ENCODE peak calls at places on chromosome 4, in four cellular contexts. S is upper lobe of left lung, O is transverse colon, I is ovary. B is an unnamed sample.

GRCh38 chr4:15681067-15681371 is 608 bp upstream of the FAM200B start:
- DNase-seq in S (no peak), O (no peak), I (no peak), B (no peak)

GRCh38 chr4:1871471-1872021 is 353 bp downstream of the NSD2 start:
- DNase-seq in S (no peak), O (peak; percentile 35), I (peak; percentile 64), B (no peak)

GRCh38 chr4:86961103-86961502 is 26.3 kb downstream of the AFF1 start:
- DNase-seq in S (no peak), O (no peak), I (no peak), B (no peak)

GRCh38 chr4:25727711-25728493 is 72.3 kb downstream of the SLC34A2 start:
- DNase-seq in S (no peak), O (no peak), I (no peak), B (no peak)

GRCh38 chr4:171814545-171814944 is 1.3 kb downstream of the GALNTL6 start:
- DNase-seq in S (no peak), O (no peak), I (no peak), B (no peak)

GRCh38 chr4:15158410-15159091 is 156.3 kb downstream of the CPEB2 start:
- DNase-seq in S (no peak), O (no peak), I (no peak), B (no peak)

GRCh38 chr4:110088670-110089069 is 109.7 kb downstream of the ELOVL6 start:
- DNase-seq in S (no peak), O (no peak), I (no peak), B (no peak)

GRCh38 chr4:144647095-144647959 is 1.4 kb downstream of the HHIP start:
- DNase-seq in S (no peak), O (no peak), I (no peak), B (no peak)

GRCh38 chr4:150695162-150695561 is 113.2 kb downstream of the MAB21L2 start:
- DNase-seq in S (no peak), O (no peak), I (no peak), B (no peak)

GRCh38 chr4:124633285-124633941 is 79.1 kb downstream of the ANKRD50 start:
- DNase-seq in S (no peak), O (no peak), I (no peak), B (no peak)

DNA sequence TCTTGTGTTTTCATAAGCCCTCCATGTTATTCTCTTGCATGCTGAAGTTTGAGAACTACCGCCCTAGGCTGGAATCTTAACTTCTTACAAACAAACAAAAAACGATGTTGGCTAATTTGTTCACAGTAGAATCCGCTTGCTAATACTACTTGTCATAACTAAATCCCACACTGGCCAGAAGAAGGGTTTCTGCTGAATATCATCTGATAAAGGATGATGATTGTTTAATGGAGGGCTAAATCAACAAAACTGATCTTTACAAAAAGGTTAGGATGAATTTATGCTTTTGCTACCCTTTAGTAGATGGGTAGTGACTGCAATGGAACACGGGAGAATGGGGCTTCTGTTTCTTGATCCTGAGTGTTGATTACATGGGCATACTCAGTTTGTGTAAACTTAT is 42.3 kb downstream of the SPATA4 start:
- DNase-seq in S (no peak), O (no peak), I (no peak), B (no peak)
- TF ChIP-seq EP300 in S (no peak), O (no peak), I (no peak), B (no peak)

GRCh38 chr4:119087121-119087520 is 48.5 kb upstream of the MYOZ2 start:
- DNase-seq in S (no peak), O (no peak), I (no peak), B (no peak)
- TF ChIP-seq CTCF in S (no peak), O (no peak), I (no peak), B (no peak)

DNA sequence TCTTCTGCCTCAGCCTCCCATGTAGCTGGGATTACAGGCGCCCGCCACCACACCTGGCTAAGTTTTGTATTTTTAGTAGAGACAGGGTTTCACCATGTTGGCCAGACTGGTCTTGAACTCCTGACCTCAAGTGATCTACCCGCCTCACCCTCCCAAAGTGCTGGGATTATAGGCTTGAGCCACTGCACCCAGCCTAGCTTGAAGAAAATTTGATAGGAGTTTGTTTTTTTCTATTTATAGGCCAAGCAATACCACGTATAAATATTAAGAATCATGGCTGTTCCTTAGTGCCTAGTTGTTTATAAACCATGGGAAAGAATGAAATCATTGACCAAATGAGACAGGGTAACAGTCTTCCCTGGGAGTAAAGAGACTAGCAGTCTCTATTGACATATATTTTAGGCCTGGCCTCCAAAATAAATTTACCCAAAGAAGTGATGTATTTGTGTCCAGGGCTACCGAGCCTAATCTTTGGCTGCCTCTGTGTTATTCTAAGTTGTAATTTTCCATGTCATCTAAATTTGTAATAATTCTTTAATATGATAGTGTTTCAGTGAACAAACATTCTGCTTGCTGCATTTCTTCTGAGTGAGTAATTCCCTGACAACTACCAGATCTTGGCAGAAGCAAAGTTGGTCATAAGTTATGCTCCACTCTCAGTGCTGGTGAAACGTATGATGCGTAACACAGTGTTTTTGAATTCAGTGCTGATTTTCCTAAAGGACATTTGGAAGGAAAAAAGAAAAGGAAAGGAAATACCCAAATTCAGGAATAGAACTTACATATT is 10.3 kb downstream of the PKD2 start:
- DNase-seq in S (no peak), O (no peak), I (no peak), B (no peak)
- TF ChIP-seq EP300 in S (no peak), O (peak; percentile 60), I (peak; percentile 22), B (no peak)

DNA sequence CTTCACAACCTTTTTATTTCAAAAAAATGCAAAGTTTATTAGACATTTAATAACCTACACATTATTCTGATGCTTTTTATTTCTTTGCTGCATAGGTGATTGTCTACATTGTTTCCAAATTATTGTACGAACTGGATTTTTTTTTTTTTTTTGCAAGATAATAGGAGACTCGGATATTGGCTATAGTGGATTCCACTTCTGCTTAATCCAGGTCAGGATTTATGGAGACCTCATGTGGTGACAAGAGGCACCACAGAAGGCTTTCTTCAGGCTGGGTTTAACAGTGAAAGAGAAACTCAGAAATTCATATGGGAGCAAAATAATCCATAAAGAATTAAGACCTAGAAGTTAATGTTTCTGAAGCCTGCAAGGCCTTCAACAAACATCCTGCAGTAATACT is 2.4 kb upstream of the SLIT2 start:
- DNase-seq in S (no peak), O (no peak), I (no peak), B (no peak)
- TF ChIP-seq CTCF in S (no peak), O (peak; percentile 24), I (no peak), B (no peak)

GRCh38 chr4:85823295-85823694 is 348.3 kb downstream of the ARHGAP24 start:
- DNase-seq in S (no peak), O (no peak), I (no peak), B (no peak)
- TF ChIP-seq EP300 in S (no peak), O (no peak), I (no peak), B (no peak)